ENCODE peak calls at places on chromosomes 1 and 21, in nine cellular contexts. D is iPS DF 6.9; O is GM03348; W is cardiac fibroblast; C is left lung; R is RWPE1; S is D341Med; Y is CD4-positive, alpha-beta T cell; M is NCI-H2171. L is an unnamed sample.
A peak's percentile ranks its signal among the peaks of the same experiment; 100 is the strongest.

GRCh38 chr1:208141793-208142192 is 102.4 kb downstream of the PLXNA2 start:
- DNase-seq in D (no peak), O (peak; percentile 31), W (no peak), C (no peak), R (no peak), S (no peak), Y (no peak), M (no peak), L (no peak)

GRCh38 chr1:221290669-221291068 is 411.4 kb downstream of the HLX start:
- DNase-seq in D (no peak), O (no peak), W (no peak), C (no peak), R (no peak), S (no peak), Y (no peak), M (no peak), L (no peak)

GRCh38 chr21:15260604-15261003 is 195.8 kb upstream of the NRIP1 start:
- DNase-seq in D (no peak), O (no peak), W (no peak), C (no peak), R (no peak), S (no peak), Y (no peak), M (no peak), L (no peak)

GRCh38 chr1:39732730-39733129 is 6.0 kb upstream of the PPIE start:
- DNase-seq in D (no peak), O (no peak), W (no peak), C (no peak), R (no peak), S (no peak), Y (no peak), M (no peak), L (no peak)

GRCh38 chr1:156640842-156641706 is 843 bp upstream of the BCAN start:
- DNase-seq in D (no peak), O (no peak), W (no peak), C (no peak), R (no peak), S (no peak), Y (no peak), M (no peak), L (no peak)

GRCh38 chr1:55716151-55716550 is 501.0 kb upstream of the USP24 start:
- DNase-seq in D (no peak), O (no peak), W (peak; percentile 57), C (no peak), R (no peak), S (no peak), Y (no peak), M (no peak), L (no peak)

GRCh38 chr1:6108937-6109636 is 63.4 kb downstream of the KCNAB2 start:
- DNase-seq in D (no peak), O (peak; percentile 82), W (peak; percentile 60), C (peak; percentile 78), R (peak; percentile 75), S (peak; percentile 85), Y (no peak), M (peak; percentile 37), L (peak; percentile 35)

GRCh38 chr1:21278208-21278861 is 11.9 kb downstream of the ECE1 start:
- DNase-seq in D (no peak), O (no peak), W (peak; percentile 76), C (no peak), R (no peak), S (no peak), Y (no peak), M (no peak), L (no peak)

GRCh38 chr1:24992124-24992760 is 62.2 kb upstream of the RUNX3 start:
- DNase-seq in D (no peak), O (no peak), W (no peak), C (no peak), R (no peak), S (no peak), Y (no peak), M (no peak), L (no peak)

GRCh38 chr1:221093903-221094865 is 214.9 kb downstream of the HLX start:
- DNase-seq in D (no peak), O (no peak), W (no peak), C (peak; percentile 38), R (no peak), S (no peak), Y (no peak), M (no peak), L (no peak)

GRCh38 chr1:186605762-186606350 is 74.4 kb downstream of the PTGS2 start:
- DNase-seq in D (peak; percentile 48), O (peak; percentile 67), W (peak; percentile 86), C (no peak), R (peak; percentile 35), S (peak; percentile 49), Y (no peak), M (peak; percentile 12), L (peak; percentile 25)

GRCh38 chr1:159953866-159954515 is at the start of gene SLAMF9:
- DNase-seq in D (no peak), O (no peak), W (peak; percentile 34), C (no peak), R (peak; percentile 41), S (no peak), Y (no peak), M (no peak), L (no peak)

GRCh38 chr1:27527857-27528700 is 38.1 kb upstream of the WASF2 start:
- DNase-seq in D (no peak), O (no peak), W (no peak), C (peak; percentile 88), R (peak; percentile 65), S (peak; percentile 52), Y (peak; percentile 51), M (peak; percentile 96), L (no peak)

GRCh38 chr1:40625076-40625475 is 40.4 kb downstream of the RIMS3 start:
- DNase-seq in D (no peak), O (peak; percentile 40), W (peak; percentile 26), C (no peak), R (no peak), S (peak; percentile 74), Y (no peak), M (no peak), L (no peak)

GRCh38 chr1:54159733-54160316 is 7.0 kb upstream of the CDCP2 start:
- DNase-seq in D (no peak), O (no peak), W (no peak), C (no peak), R (no peak), S (no peak), Y (no peak), M (no peak), L (no peak)

GRCh38 chr1:27574871-27575831 is 28.8 kb downstream of the AHDC1 start:
- DNase-seq in D (no peak), O (peak; percentile 93), W (peak; percentile 89), C (peak; percentile 89), R (peak; percentile 78), S (no peak), Y (no peak), M (peak; percentile 64), L (no peak)

GRCh38 chr1:61079276-61079897 is 3.0 kb upstream of the NFIA start:
- DNase-seq in D (no peak), O (no peak), W (no peak), C (no peak), R (no peak), S (no peak), Y (no peak), M (peak; percentile 73), L (no peak)

GRCh38 chr1:88145752-88146151 is 538.3 kb upstream of the PKN2 start:
- DNase-seq in D (no peak), O (no peak), W (no peak), C (no peak), R (no peak), S (no peak), Y (no peak), M (no peak), L (no peak)

GRCh38 chr1:204941415-204942338 is 71.0 kb downstream of the NFASC start:
- DNase-seq in D (peak; percentile 68), O (peak; percentile 88), W (peak; percentile 66), C (peak; percentile 85), R (peak; percentile 75), S (peak; percentile 86), Y (peak; percentile 24), M (peak; percentile 69), L (peak; percentile 34)

GRCh38 chr1:16903054-16903453 is 7.3 kb downstream of the RNU1-2 start:
- DNase-seq in D (no peak), O (peak; percentile 5), W (peak; percentile 53), C (no peak), R (no peak), S (no peak), Y (no peak), M (no peak), L (no peak)

GRCh38 chr1:180515857-180516388 is 13.5 kb upstream of the ACBD6 start:
- DNase-seq in D (peak; percentile 68), O (peak; percentile 84), W (peak; percentile 84), C (no peak), R (peak; percentile 74), S (peak; percentile 88), Y (peak; percentile 27), M (peak; percentile 75), L (peak; percentile 43)